ENCODE peak calls at places on chromosomes 4 and X, in five cellular contexts. One of them, this sample, is unnamed.

GRCh38 chrX:40094041-40094899 is 3.5 kb downstream of the BCOR start:
- DNase-seq in activated T-cell treated with anti-CD3 and anti-CD28 coated beads, Interleukin-2, amount 50 U/mL, for 1 hour: peak
- DNase-seq in GM23248: peak
- DNase-seq in hepatic stellate cell: no peak
- DNase-seq in activated CD8-positive, alpha-beta T cell treated with anti-CD3 and anti-CD28 coated beads, Interleukin-2, amount 10 ng/mL, durations not matched to agents 7 days and 5 days: peak
- DNase-seq in this sample: no peak

GRCh38 chr4:2259541-2260267 is 2.2 kb downstream of the MXD4 start:
- DNase-seq in activated T-cell treated with anti-CD3 and anti-CD28 coated beads, Interleukin-2, amount 50 U/mL, for 1 hour: peak
- DNase-seq in GM23248: no peak
- DNase-seq in hepatic stellate cell: no peak
- DNase-seq in activated CD8-positive, alpha-beta T cell treated with anti-CD3 and anti-CD28 coated beads, Interleukin-2, amount 10 ng/mL, durations not matched to agents 7 days and 5 days: no peak
- DNase-seq in this sample: no peak

GRCh38 chrX:49999048-49999447 is 76.7 kb downstream of the CLCN5 start:
- DNase-seq in activated T-cell treated with anti-CD3 and anti-CD28 coated beads, Interleukin-2, amount 50 U/mL, for 1 hour: no peak
- DNase-seq in GM23248: peak
- DNase-seq in hepatic stellate cell: no peak
- DNase-seq in activated CD8-positive, alpha-beta T cell treated with anti-CD3 and anti-CD28 coated beads, Interleukin-2, amount 10 ng/mL, durations not matched to agents 7 days and 5 days: no peak
- DNase-seq in this sample: no peak

GRCh38 chr4:68951078-68951805 is at the start of gene UGT2A3:
- DNase-seq in activated T-cell treated with anti-CD3 and anti-CD28 coated beads, Interleukin-2, amount 50 U/mL, for 1 hour: no peak
- DNase-seq in GM23248: no peak
- DNase-seq in hepatic stellate cell: no peak
- DNase-seq in activated CD8-positive, alpha-beta T cell treated with anti-CD3 and anti-CD28 coated beads, Interleukin-2, amount 10 ng/mL, durations not matched to agents 7 days and 5 days: no peak
- DNase-seq in this sample: no peak

GRCh38 chr4:157185363-157185762 is 35.2 kb upstream of the GRIA2 start:
- DNase-seq in activated T-cell treated with anti-CD3 and anti-CD28 coated beads, Interleukin-2, amount 50 U/mL, for 1 hour: no peak
- DNase-seq in GM23248: no peak
- DNase-seq in hepatic stellate cell: no peak
- DNase-seq in activated CD8-positive, alpha-beta T cell treated with anti-CD3 and anti-CD28 coated beads, Interleukin-2, amount 10 ng/mL, durations not matched to agents 7 days and 5 days: no peak
- DNase-seq in this sample: no peak

GRCh38 chrX:108447303-108447702 is 7.7 kb downstream of the COL4A5 start:
- DNase-seq in activated T-cell treated with anti-CD3 and anti-CD28 coated beads, Interleukin-2, amount 50 U/mL, for 1 hour: no peak
- DNase-seq in GM23248: peak
- DNase-seq in hepatic stellate cell: no peak
- DNase-seq in activated CD8-positive, alpha-beta T cell treated with anti-CD3 and anti-CD28 coated beads, Interleukin-2, amount 10 ng/mL, durations not matched to agents 7 days and 5 days: no peak
- DNase-seq in this sample: no peak

GRCh38 chrX:43005561-43005960 is 227.6 kb upstream of the PPP1R2C start:
- DNase-seq in activated T-cell treated with anti-CD3 and anti-CD28 coated beads, Interleukin-2, amount 50 U/mL, for 1 hour: no peak
- DNase-seq in GM23248: no peak
- DNase-seq in hepatic stellate cell: no peak
- DNase-seq in activated CD8-positive, alpha-beta T cell treated with anti-CD3 and anti-CD28 coated beads, Interleukin-2, amount 10 ng/mL, durations not matched to agents 7 days and 5 days: no peak
- DNase-seq in this sample: no peak

GRCh38 chr4:38230821-38231583 is 270.8 kb downstream of the PTTG2 start:
- DNase-seq in activated T-cell treated with anti-CD3 and anti-CD28 coated beads, Interleukin-2, amount 50 U/mL, for 1 hour: no peak
- DNase-seq in GM23248: no peak
- DNase-seq in hepatic stellate cell: no peak
- DNase-seq in activated CD8-positive, alpha-beta T cell treated with anti-CD3 and anti-CD28 coated beads, Interleukin-2, amount 10 ng/mL, durations not matched to agents 7 days and 5 days: no peak
- DNase-seq in this sample: no peak

GRCh38 chrX:10047631-10048030 is 80.5 kb downstream of the CLDN34 start:
- DNase-seq in activated T-cell treated with anti-CD3 and anti-CD28 coated beads, Interleukin-2, amount 50 U/mL, for 1 hour: no peak
- DNase-seq in GM23248: peak
- DNase-seq in hepatic stellate cell: no peak
- DNase-seq in activated CD8-positive, alpha-beta T cell treated with anti-CD3 and anti-CD28 coated beads, Interleukin-2, amount 10 ng/mL, durations not matched to agents 7 days and 5 days: no peak
- DNase-seq in this sample: no peak

GRCh38 chr4:121199742-121200561 is 35.8 kb upstream of the TNIP3 start:
- DNase-seq in activated T-cell treated with anti-CD3 and anti-CD28 coated beads, Interleukin-2, amount 50 U/mL, for 1 hour: peak
- DNase-seq in GM23248: no peak
- DNase-seq in hepatic stellate cell: no peak
- DNase-seq in activated CD8-positive, alpha-beta T cell treated with anti-CD3 and anti-CD28 coated beads, Interleukin-2, amount 10 ng/mL, durations not matched to agents 7 days and 5 days: peak
- DNase-seq in this sample: no peak

GRCh38 chrX:46737462-46737861 is 21.5 kb downstream of the SLC9A7 start:
- DNase-seq in activated T-cell treated with anti-CD3 and anti-CD28 coated beads, Interleukin-2, amount 50 U/mL, for 1 hour: no peak
- DNase-seq in GM23248: peak
- DNase-seq in hepatic stellate cell: peak
- DNase-seq in activated CD8-positive, alpha-beta T cell treated with anti-CD3 and anti-CD28 coated beads, Interleukin-2, amount 10 ng/mL, durations not matched to agents 7 days and 5 days: no peak
- DNase-seq in this sample: no peak

GRCh38 chr4:139521764-139522373 is 34.1 kb downstream of the SETD7 start:
- DNase-seq in activated T-cell treated with anti-CD3 and anti-CD28 coated beads, Interleukin-2, amount 50 U/mL, for 1 hour: no peak
- DNase-seq in GM23248: no peak
- DNase-seq in hepatic stellate cell: no peak
- DNase-seq in activated CD8-positive, alpha-beta T cell treated with anti-CD3 and anti-CD28 coated beads, Interleukin-2, amount 10 ng/mL, durations not matched to agents 7 days and 5 days: no peak
- DNase-seq in this sample: no peak

GRCh38 chr4:145231906-145232700 is 51.7 kb upstream of the OTUD4 start:
- DNase-seq in activated T-cell treated with anti-CD3 and anti-CD28 coated beads, Interleukin-2, amount 50 U/mL, for 1 hour: no peak
- DNase-seq in GM23248: peak
- DNase-seq in hepatic stellate cell: peak
- DNase-seq in activated CD8-positive, alpha-beta T cell treated with anti-CD3 and anti-CD28 coated beads, Interleukin-2, amount 10 ng/mL, durations not matched to agents 7 days and 5 days: no peak
- DNase-seq in this sample: no peak

GRCh38 chrX:104211187-104211586 is 43.5 kb downstream of the ESX1 start:
- DNase-seq in activated T-cell treated with anti-CD3 and anti-CD28 coated beads, Interleukin-2, amount 50 U/mL, for 1 hour: no peak
- DNase-seq in GM23248: no peak
- DNase-seq in hepatic stellate cell: no peak
- DNase-seq in activated CD8-positive, alpha-beta T cell treated with anti-CD3 and anti-CD28 coated beads, Interleukin-2, amount 10 ng/mL, durations not matched to agents 7 days and 5 days: no peak
- DNase-seq in this sample: no peak

GRCh38 chr4:152620915-152621314 is 58.9 kb downstream of the TMEM154 start:
- DNase-seq in activated T-cell treated with anti-CD3 and anti-CD28 coated beads, Interleukin-2, amount 50 U/mL, for 1 hour: no peak
- DNase-seq in GM23248: no peak
- DNase-seq in hepatic stellate cell: no peak
- DNase-seq in activated CD8-positive, alpha-beta T cell treated with anti-CD3 and anti-CD28 coated beads, Interleukin-2, amount 10 ng/mL, durations not matched to agents 7 days and 5 days: no peak
- DNase-seq in this sample: no peak

GRCh38 chr4:37645736-37646135 is 40.4 kb downstream of the RELL1 start:
- DNase-seq in activated T-cell treated with anti-CD3 and anti-CD28 coated beads, Interleukin-2, amount 50 U/mL, for 1 hour: no peak
- DNase-seq in GM23248: no peak
- DNase-seq in hepatic stellate cell: no peak
- DNase-seq in activated CD8-positive, alpha-beta T cell treated with anti-CD3 and anti-CD28 coated beads, Interleukin-2, amount 10 ng/mL, durations not matched to agents 7 days and 5 days: no peak
- DNase-seq in this sample: no peak

GRCh38 chr4:139666735-139667266 is 1.2 kb downstream of the MGST2 start:
- DNase-seq in activated T-cell treated with anti-CD3 and anti-CD28 coated beads, Interleukin-2, amount 50 U/mL, for 1 hour: no peak
- DNase-seq in GM23248: no peak
- DNase-seq in hepatic stellate cell: peak
- DNase-seq in activated CD8-positive, alpha-beta T cell treated with anti-CD3 and anti-CD28 coated beads, Interleukin-2, amount 10 ng/mL, durations not matched to agents 7 days and 5 days: peak
- DNase-seq in this sample: no peak

GRCh38 chr4:112125416-112125815 is 19.8 kb upstream of the FAM241A start:
- DNase-seq in activated T-cell treated with anti-CD3 and anti-CD28 coated beads, Interleukin-2, amount 50 U/mL, for 1 hour: no peak
- DNase-seq in GM23248: no peak
- DNase-seq in hepatic stellate cell: no peak
- DNase-seq in activated CD8-positive, alpha-beta T cell treated with anti-CD3 and anti-CD28 coated beads, Interleukin-2, amount 10 ng/mL, durations not matched to agents 7 days and 5 days: no peak
- DNase-seq in this sample: no peak